ENCODE peak calls at places on chromosomes 11 and 22, in nine cellular contexts. One of them, this sample, is unnamed.
A peak's percentile ranks its signal among the peaks of the same experiment; 100 is the strongest.

GRCh38 chr11:84812351-84813083 is 814.6 kb downstream of the DLG2 start:
- DNase-seq in cardiac fibroblast: no peak
- DNase-seq in ACHN: no peak
- DNase-seq in uterus: no peak
- DNase-seq in NCI-H2081: no peak
- DNase-seq in NCI-H1092: no peak
- DNase-seq in NCI-H345: no peak
- DNase-seq in EL: no peak
- DNase-seq in NCI-H187: no peak
- DNase-seq in this sample: no peak

GRCh38 chr11:118314985-118315384 is 10.5 kb downstream of the CD3E start:
- DNase-seq in cardiac fibroblast: no peak
- DNase-seq in ACHN: no peak
- DNase-seq in uterus: no peak
- DNase-seq in NCI-H2081: no peak
- DNase-seq in NCI-H1092: no peak
- DNase-seq in NCI-H345: no peak
- DNase-seq in EL: no peak
- DNase-seq in NCI-H187: no peak
- DNase-seq in this sample: no peak

GRCh38 chr11:113001709-113002108 is 40.5 kb downstream of the NCAM1 start:
- DNase-seq in cardiac fibroblast: no peak
- DNase-seq in ACHN: no peak
- DNase-seq in uterus: peak; percentile 36
- DNase-seq in NCI-H2081: peak; percentile 94
- DNase-seq in NCI-H1092: peak; percentile 91
- DNase-seq in NCI-H345: peak; percentile 83
- DNase-seq in EL: no peak
- DNase-seq in NCI-H187: no peak
- DNase-seq in this sample: peak; percentile 46

GRCh38 chr11:106956887-106957505 is 61.3 kb downstream of the GUCY1A2 start:
- DNase-seq in cardiac fibroblast: no peak
- DNase-seq in ACHN: no peak
- DNase-seq in uterus: no peak
- DNase-seq in NCI-H2081: no peak
- DNase-seq in NCI-H1092: no peak
- DNase-seq in NCI-H345: no peak
- DNase-seq in EL: no peak
- DNase-seq in NCI-H187: no peak
- DNase-seq in this sample: no peak

GRCh38 chr11:18452927-18453326 is 2.7 kb upstream of the LDHAL6A start:
- DNase-seq in cardiac fibroblast: no peak
- DNase-seq in ACHN: no peak
- DNase-seq in uterus: no peak
- DNase-seq in NCI-H2081: no peak
- DNase-seq in NCI-H1092: no peak
- DNase-seq in NCI-H345: no peak
- DNase-seq in EL: peak; percentile 47
- DNase-seq in NCI-H187: no peak
- DNase-seq in this sample: no peak

GRCh38 chr11:120273432-120273831 is 33.5 kb downstream of the POU2F3 start:
- DNase-seq in cardiac fibroblast: no peak
- DNase-seq in ACHN: peak; percentile 28
- DNase-seq in uterus: no peak
- DNase-seq in NCI-H2081: no peak
- DNase-seq in NCI-H1092: no peak
- DNase-seq in NCI-H345: no peak
- DNase-seq in EL: no peak
- DNase-seq in NCI-H187: no peak
- DNase-seq in this sample: no peak

GRCh38 chr11:120547301-120547700 is 35.8 kb downstream of the GRIK4 start:
- DNase-seq in cardiac fibroblast: peak; percentile 45
- DNase-seq in ACHN: no peak
- DNase-seq in uterus: no peak
- DNase-seq in NCI-H2081: no peak
- DNase-seq in NCI-H1092: no peak
- DNase-seq in NCI-H345: no peak
- DNase-seq in EL: peak; percentile 10
- DNase-seq in NCI-H187: no peak
- DNase-seq in this sample: no peak

GRCh38 chr11:63911440-63911839 is 5.5 kb downstream of the RCOR2 start:
- DNase-seq in cardiac fibroblast: no peak
- DNase-seq in ACHN: no peak
- DNase-seq in uterus: no peak
- DNase-seq in NCI-H2081: no peak
- DNase-seq in NCI-H1092: no peak
- DNase-seq in NCI-H345: no peak
- DNase-seq in EL: no peak
- DNase-seq in NCI-H187: no peak
- DNase-seq in this sample: no peak

GRCh38 chr22:36151006-36151595 is 9.5 kb downstream of the APOL3 start:
- DNase-seq in cardiac fibroblast: peak; percentile 53
- DNase-seq in ACHN: no peak
- DNase-seq in uterus: peak; percentile 74
- DNase-seq in NCI-H2081: no peak
- DNase-seq in NCI-H1092: no peak
- DNase-seq in NCI-H345: no peak
- DNase-seq in EL: no peak
- DNase-seq in NCI-H187: no peak
- DNase-seq in this sample: no peak

GRCh38 chr22:28907311-28908008 is 24.1 kb downstream of the ZNRF3 start:
- DNase-seq in cardiac fibroblast: no peak
- DNase-seq in ACHN: no peak
- DNase-seq in uterus: no peak
- DNase-seq in NCI-H2081: no peak
- DNase-seq in NCI-H1092: no peak
- DNase-seq in NCI-H345: no peak
- DNase-seq in EL: no peak
- DNase-seq in NCI-H187: no peak
- DNase-seq in this sample: no peak

GRCh38 chr11:37978647-37979046 is 1380.6 kb upstream of the RAG2 start:
- DNase-seq in cardiac fibroblast: peak; percentile 92
- DNase-seq in ACHN: no peak
- DNase-seq in uterus: no peak
- DNase-seq in NCI-H2081: no peak
- DNase-seq in NCI-H1092: no peak
- DNase-seq in NCI-H345: no peak
- DNase-seq in EL: no peak
- DNase-seq in NCI-H187: no peak
- DNase-seq in this sample: no peak

GRCh38 chr11:66073669-66074068 is 3.6 kb downstream of the PACS1 start:
- DNase-seq in cardiac fibroblast: no peak
- DNase-seq in ACHN: no peak
- DNase-seq in uterus: no peak
- DNase-seq in NCI-H2081: no peak
- DNase-seq in NCI-H1092: no peak
- DNase-seq in NCI-H345: no peak
- DNase-seq in EL: no peak
- DNase-seq in NCI-H187: no peak
- DNase-seq in this sample: no peak

GRCh38 chr22:35229865-35230264 is 27.4 kb upstream of the HMGXB4 start:
- DNase-seq in cardiac fibroblast: no peak
- DNase-seq in ACHN: no peak
- DNase-seq in uterus: no peak
- DNase-seq in NCI-H2081: no peak
- DNase-seq in NCI-H1092: no peak
- DNase-seq in NCI-H345: no peak
- DNase-seq in EL: no peak
- DNase-seq in NCI-H187: no peak
- DNase-seq in this sample: no peak

GRCh38 chr11:125950696-125951645 is 5.1 kb downstream of the VSIG10L2 start:
- DNase-seq in cardiac fibroblast: peak; percentile 89
- DNase-seq in ACHN: no peak
- DNase-seq in uterus: peak; percentile 82
- DNase-seq in NCI-H2081: no peak
- DNase-seq in NCI-H1092: no peak
- DNase-seq in NCI-H345: no peak
- DNase-seq in EL: no peak
- DNase-seq in NCI-H187: no peak
- DNase-seq in this sample: no peak

GRCh38 chr11:32890843-32891656 is 1.6 kb upstream of the QSER1 start:
- DNase-seq in cardiac fibroblast: no peak
- DNase-seq in ACHN: no peak
- DNase-seq in uterus: no peak
- DNase-seq in NCI-H2081: peak; percentile 75
- DNase-seq in NCI-H1092: peak; percentile 21
- DNase-seq in NCI-H345: peak; percentile 44
- DNase-seq in EL: no peak
- DNase-seq in NCI-H187: no peak
- DNase-seq in this sample: peak; percentile 47

GRCh38 chr11:75635009-75635909 is 33.6 kb downstream of the MAP6 start:
- DNase-seq in cardiac fibroblast: peak; percentile 56
- DNase-seq in ACHN: no peak
- DNase-seq in uterus: peak; percentile 35
- DNase-seq in NCI-H2081: peak; percentile 30
- DNase-seq in NCI-H1092: peak; percentile 55
- DNase-seq in NCI-H345: no peak
- DNase-seq in EL: no peak
- DNase-seq in NCI-H187: no peak
- DNase-seq in this sample: peak; percentile 39

GRCh38 chr11:127027000-127027399 is 26.4 kb upstream of the KIRREL3 start:
- DNase-seq in cardiac fibroblast: no peak
- DNase-seq in ACHN: no peak
- DNase-seq in uterus: no peak
- DNase-seq in NCI-H2081: no peak
- DNase-seq in NCI-H1092: no peak
- DNase-seq in NCI-H345: no peak
- DNase-seq in EL: no peak
- DNase-seq in NCI-H187: no peak
- DNase-seq in this sample: no peak

GRCh38 chr11:44994753-44995152 is 44.1 kb upstream of the TP53I11 start:
- DNase-seq in cardiac fibroblast: no peak
- DNase-seq in ACHN: no peak
- DNase-seq in uterus: no peak
- DNase-seq in NCI-H2081: no peak
- DNase-seq in NCI-H1092: no peak
- DNase-seq in NCI-H345: no peak
- DNase-seq in EL: no peak
- DNase-seq in NCI-H187: no peak
- DNase-seq in this sample: no peak

GRCh38 chr11:112784323-112785073 is 176.7 kb upstream of the NCAM1 start:
- DNase-seq in cardiac fibroblast: peak; percentile 89
- DNase-seq in ACHN: peak; percentile 32
- DNase-seq in uterus: peak; percentile 70
- DNase-seq in NCI-H2081: no peak
- DNase-seq in NCI-H1092: no peak
- DNase-seq in NCI-H345: no peak
- DNase-seq in EL: peak; percentile 2
- DNase-seq in NCI-H187: no peak
- DNase-seq in this sample: peak; percentile 41

This sample was measured in NCI-H510A treated with DMSO at 0.1 percent for 48 hours.